ENCODE peak calls at places on chromosomes 1 and 21, in five cellular contexts. J, L, I, G and N are unnamed samples.

GRCh38 chr1:94970783-94971182 is 43.9 kb upstream of the CNN3 start:
- DNase-seq in J (no peak), L (no peak), I (no peak), G (no peak), N (no peak)

GRCh38 chr1:164613176-164613575 is 54.2 kb downstream of the PBX1 start:
- DNase-seq in J (no peak), L (no peak), I (no peak), G (peak; percentile 58), N (no peak)

GRCh38 chr1:213435715-213436114 is 384.7 kb downstream of the RPS6KC1 start:
- DNase-seq in J (no peak), L (no peak), I (no peak), G (no peak), N (no peak)

GRCh38 chr1:183590225-183591191 is at the start of gene NCF2:
- DNase-seq in J (peak; percentile 80), L (peak; percentile 58), I (no peak), G (peak; percentile 17), N (peak; percentile 79)

GRCh38 chr21:24895885-24896734 is 711.2 kb downstream of the MRPL39 start:
- DNase-seq in J (no peak), L (peak; percentile 52), I (peak; percentile 15), G (no peak), N (no peak)

GRCh38 chr1:243575070-243575469 is 275.0 kb downstream of the AKT3 start:
- DNase-seq in J (no peak), L (no peak), I (no peak), G (no peak), N (no peak)

GRCh38 chr1:183277821-183278735 is 92.0 kb downstream of the LAMC2 start:
- DNase-seq in J (no peak), L (no peak), I (no peak), G (no peak), N (no peak)

GRCh38 chr1:9289090-9289534 is 3.6 kb upstream of the SPSB1 start:
- DNase-seq in J (no peak), L (peak; percentile 78), I (peak; percentile 77), G (peak; percentile 65), N (peak; percentile 70)

GRCh38 chr1:81802601-81803422 is 2.1 kb downstream of the ADGRL2 start:
- DNase-seq in J (peak; percentile 35), L (peak; percentile 41), I (peak; percentile 77), G (peak; percentile 69), N (peak; percentile 23)

GRCh38 chr1:209064850-209065249 is 518.7 kb upstream of the CAMK1G start:
- DNase-seq in J (no peak), L (no peak), I (no peak), G (no peak), N (no peak)

GRCh38 chr1:237470712-237471310 is 419.9 kb downstream of the ZP4 start:
- DNase-seq in J (no peak), L (no peak), I (no peak), G (peak; percentile 12), N (no peak)

GRCh38 chr1:98351506-98352038 is 309.9 kb upstream of the SNX7 start:
- DNase-seq in J (no peak), L (no peak), I (no peak), G (no peak), N (no peak)

GRCh38 chr1:117796226-117796625 is 133.2 kb downstream of the GDAP2 start:
- DNase-seq in J (no peak), L (no peak), I (no peak), G (no peak), N (no peak)

GRCh38 chr1:151945725-151946365 is 36.5 kb upstream of the THEM4 start:
- DNase-seq in J (no peak), L (peak; percentile 62), I (peak; percentile 28), G (peak; percentile 97), N (peak; percentile 16)

GRCh38 chr1:221032616-221033342 is 153.5 kb downstream of the HLX start:
- DNase-seq in J (no peak), L (no peak), I (no peak), G (no peak), N (no peak)

GRCh38 chr1:241895013-241895412 is 47.0 kb downstream of the EXO1 start:
- DNase-seq in J (no peak), L (no peak), I (no peak), G (no peak), N (peak; percentile 24)

GRCh38 chr1:206464456-206464964 is 5.8 kb upstream of the IKBKE start:
- DNase-seq in J (no peak), L (no peak), I (no peak), G (no peak), N (no peak)

GRCh38 chr1:94579876-94580294 is 38.3 kb upstream of the F3 start:
- DNase-seq in J (no peak), L (no peak), I (no peak), G (peak; percentile 59), N (no peak)

GRCh38 chr21:39430954-39431353 is 14.6 kb downstream of the LCA5L start:
- DNase-seq in J (no peak), L (no peak), I (no peak), G (no peak), N (no peak)

GRCh38 chr1:201904579-201904978 is 15.9 kb downstream of the SHISA4 start:
- DNase-seq in J (no peak), L (no peak), I (no peak), G (no peak), N (no peak)

GRCh38 chr1:22884806-22885559 is 87.7 kb downstream of the LACTBL1 start:
- DNase-seq in J (no peak), L (peak; percentile 46), I (no peak), G (no peak), N (no peak)

GRCh38 chr1:11736746-11737639 is 1.1 kb downstream of the AGTRAP start:
- DNase-seq in J (peak; percentile 64), L (peak; percentile 73), I (peak; percentile 37), G (peak; percentile 9), N (peak; percentile 64)

GRCh38 chr1:204075116-204075636 is 2.3 kb downstream of the SOX13 start:
- DNase-seq in J (no peak), L (no peak), I (peak; percentile 22), G (peak; percentile 22), N (no peak)

GRCh38 chr1:201019321-201019977 is 4.1 kb downstream of the KIF21B start:
- DNase-seq in J (peak; percentile 91), L (peak; percentile 98), I (no peak), G (peak; percentile 83), N (peak; percentile 93)

GRCh38 chr1:202599669-202600431 is 110.4 kb downstream of the SYT2 start:
- DNase-seq in J (peak; percentile 84), L (peak; percentile 64), I (peak; percentile 67), G (peak; percentile 80), N (peak; percentile 73)

GRCh38 chr1:24341260-24341659 is 22.1 kb downstream of the GRHL3 start:
- DNase-seq in J (no peak), L (no peak), I (no peak), G (no peak), N (no peak)

GRCh38 chr1:225866061-225866844 is 15.9 kb downstream of the TMEM63A start:
- DNase-seq in J (peak; percentile 63), L (no peak), I (no peak), G (no peak), N (peak; percentile 43)

GRCh38 chr1:4975856-4976255 is 321.4 kb downstream of the AJAP1 start:
- DNase-seq in J (no peak), L (no peak), I (no peak), G (no peak), N (no peak)

GRCh38 chr1:109785446-109786106 is 21.9 kb upstream of the EPS8L3 start:
- DNase-seq in J (no peak), L (no peak), I (no peak), G (no peak), N (no peak)

GRCh38 chr1:237539055-237539454 is 351.7 kb downstream of the ZP4 start:
- DNase-seq in J (no peak), L (no peak), I (no peak), G (no peak), N (no peak)

GRCh38 chr1:201471772-201472171 is 2.8 kb upstream of the PHLDA3 start:
- DNase-seq in J (no peak), L (no peak), I (no peak), G (no peak), N (no peak)

GRCh38 chr1:54743416-54743815 is 20.9 kb downstream of the PARS2 start:
- DNase-seq in J (no peak), L (no peak), I (no peak), G (no peak), N (no peak)

GRCh38 chr1:54744696-54745095 is 19.6 kb downstream of the PARS2 start:
- DNase-seq in J (no peak), L (no peak), I (no peak), G (no peak), N (no peak)

GRCh38 chr1:54742262-54742661 is 22.1 kb downstream of the PARS2 start:
- DNase-seq in J (no peak), L (no peak), I (no peak), G (no peak), N (no peak)

GRCh38 chr1:54745274-54745673 is 19.0 kb downstream of the PARS2 start:
- DNase-seq in J (no peak), L (no peak), I (no peak), G (no peak), N (no peak)

DNA sequence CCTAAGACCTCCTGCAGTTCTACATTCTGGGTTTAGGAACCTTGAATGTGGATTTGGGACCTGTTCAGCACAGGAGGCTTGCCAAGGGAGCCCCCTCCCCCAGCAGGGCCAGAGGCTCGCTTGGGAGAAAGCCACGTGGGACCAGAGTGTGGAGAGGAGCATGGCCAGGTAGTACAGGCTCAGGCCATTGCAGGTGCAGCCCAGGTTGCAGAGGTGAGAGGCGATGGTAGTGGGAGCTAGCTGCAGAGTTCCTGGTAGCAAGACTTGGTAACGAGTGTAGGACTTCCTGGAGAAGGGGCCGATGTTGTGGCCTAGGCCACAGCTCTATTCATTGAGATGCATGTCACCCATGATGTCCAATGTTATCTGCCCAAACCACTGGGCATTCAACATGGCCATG is 20.5 kb downstream of the PARS2 start:
- DNase-seq in J (no peak), L (no peak), I (no peak), G (no peak), N (no peak)
- TF ChIP-seq CTCF in J (no peak), L (no peak), I (no peak), G (no peak), N (no peak)

DNA sequence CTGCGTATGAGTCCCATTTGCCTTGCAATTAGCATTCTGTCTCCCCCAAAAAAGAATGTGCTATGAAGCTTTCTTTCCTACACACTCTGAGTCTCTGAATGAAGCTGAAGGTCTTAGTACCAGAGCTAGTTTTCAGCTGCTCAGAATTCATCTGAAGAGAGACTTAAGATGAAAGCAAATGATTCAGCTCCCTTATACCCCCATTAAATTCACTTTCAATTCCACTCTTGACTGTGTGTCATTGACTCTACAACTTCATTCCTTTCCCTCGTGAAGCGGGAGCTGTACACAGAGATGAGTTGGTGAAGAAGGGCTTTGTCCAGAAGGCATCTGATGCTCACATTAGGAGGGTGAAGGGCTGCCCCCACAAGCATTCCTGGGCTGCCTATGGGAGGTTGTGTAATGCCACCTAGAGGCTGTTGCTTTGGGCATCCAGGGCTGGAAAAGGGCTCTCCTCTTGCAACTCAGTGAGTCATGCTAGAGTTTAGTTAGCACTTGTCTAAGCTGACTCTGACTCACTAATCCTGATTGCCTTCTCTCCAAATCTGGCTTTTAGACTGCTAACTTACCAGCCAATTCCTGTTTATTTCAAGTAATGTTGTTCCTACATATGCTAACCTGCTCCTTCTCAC is 1.8 kb downstream of the SPRR1B start:
- DNase-seq in J (peak; percentile 21), L (peak; percentile 18), I (peak; percentile 18), G (peak; percentile 80), N (no peak)
- TF ChIP-seq CTCF in J (no peak), L (peak; percentile 22), I (no peak), G (peak; percentile 67), N (no peak)

GRCh38 chr1:195939844-195940243 is 668.4 kb downstream of the KCNT2 start:
- DNase-seq in J (no peak), L (no peak), I (no peak), G (no peak), N (no peak)
- TF ChIP-seq CTCF in J (peak; percentile 14), L (peak; percentile 4), I (no peak), G (peak; percentile 22), N (no peak)

GRCh38 chr1:21270086-21270689 is 20.1 kb downstream of the ECE1 start:
- DNase-seq in J (peak; percentile 88), L (peak; percentile 53), I (peak; percentile 88), G (peak; percentile 65), N (peak; percentile 82)
- TF ChIP-seq CTCF in J (peak; percentile 95), L (peak; percentile 95), I (peak; percentile 83), G (peak; percentile 51), N (peak; percentile 92)